ENCODE peak calls at places on chromosome 20, in five cellular contexts. One of them, this sample, is unnamed.

GRCh38 chr20:62675156-62675871 is 33.0 kb downstream of the SLCO4A1 start:
- DNase-seq in GM06990: no peak
- DNase-seq in ovary: no peak
- DNase-seq in cardiac muscle cell: peak
- DNase-seq in HEK293T: no peak
- DNase-seq in this sample: no peak

GRCh38 chr20:63086421-63087235 is 79.9 kb upstream of the BHLHE23 start:
- DNase-seq in cardiac muscle cell: no peak
- DNase-seq in GM06990: no peak
- DNase-seq in ovary: peak
- DNase-seq in HEK293T: no peak
- DNase-seq in this sample: peak

GRCh38 chr20:25089096-25089495 is 7.2 kb upstream of the VSX1 start:
- DNase-seq in cardiac muscle cell: no peak
- DNase-seq in ovary: no peak
- DNase-seq in HEK293T: no peak
- DNase-seq in GM06990: no peak
- DNase-seq in this sample: no peak

GRCh38 chr20:7695622-7696021 is 244.6 kb downstream of the HAO1 start:
- DNase-seq in ovary: no peak
- DNase-seq in cardiac muscle cell: peak
- DNase-seq in HEK293T: no peak
- DNase-seq in GM06990: no peak
- DNase-seq in this sample: no peak

GRCh38 chr20:63622096-63622495 is 4.8 kb downstream of the GMEB2 start:
- DNase-seq in cardiac muscle cell: no peak
- DNase-seq in HEK293T: no peak
- DNase-seq in ovary: no peak
- DNase-seq in GM06990: no peak
- DNase-seq in this sample: no peak

GRCh38 chr20:16434087-16434664 is 139.1 kb downstream of the KIF16B start:
- DNase-seq in ovary: peak
- DNase-seq in GM06990: peak
- DNase-seq in cardiac muscle cell: peak
- DNase-seq in HEK293T: peak
- DNase-seq in this sample: no peak

GRCh38 chr20:62161347-62161746 is 17.8 kb downstream of the SS18L1 start:
- DNase-seq in cardiac muscle cell: peak
- DNase-seq in GM06990: no peak
- DNase-seq in HEK293T: no peak
- DNase-seq in ovary: no peak
- DNase-seq in this sample: no peak

GRCh38 chr20:37669773-37670236 is 24.0 kb upstream of the CTNNBL1 start:
- DNase-seq in HEK293T: no peak
- DNase-seq in ovary: no peak
- DNase-seq in GM06990: no peak
- DNase-seq in cardiac muscle cell: no peak
- DNase-seq in this sample: no peak

GRCh38 chr20:49303211-49303610 is 25.4 kb upstream of the ZNFX1 start:
- DNase-seq in HEK293T: no peak
- DNase-seq in cardiac muscle cell: peak
- DNase-seq in ovary: no peak
- DNase-seq in GM06990: no peak
- DNase-seq in this sample: no peak

GRCh38 chr20:32539817-32540675 is 45.1 kb downstream of the NOL4L start:
- DNase-seq in cardiac muscle cell: peak
- DNase-seq in HEK293T: no peak
- DNase-seq in ovary: no peak
- DNase-seq in GM06990: peak
- DNase-seq in this sample: peak

GRCh38 chr20:43955244-43956191 is 40.9 kb downstream of the TOX2 start:
- DNase-seq in cardiac muscle cell: peak
- DNase-seq in ovary: no peak
- DNase-seq in GM06990: peak
- DNase-seq in HEK293T: no peak
- DNase-seq in this sample: no peak

GRCh38 chr20:48769111-48769879 is 58.5 kb downstream of the PREX1 start:
- DNase-seq in cardiac muscle cell: peak
- DNase-seq in HEK293T: no peak
- DNase-seq in GM06990: peak
- DNase-seq in ovary: no peak
- DNase-seq in this sample: no peak

GRCh38 chr20:36215778-36216177 is 20.5 kb upstream of the AAR2 start:
- DNase-seq in GM06990: no peak
- DNase-seq in HEK293T: no peak
- DNase-seq in ovary: no peak
- DNase-seq in cardiac muscle cell: no peak
- DNase-seq in this sample: no peak

GRCh38 chr20:48906221-48906877 is 15.2 kb upstream of the ARFGEF2 start:
- DNase-seq in cardiac muscle cell: no peak
- DNase-seq in GM06990: no peak
- DNase-seq in ovary: no peak
- DNase-seq in HEK293T: no peak
- DNase-seq in this sample: no peak

This sample was measured in ureter.